ENCODE peak calls at places on chromosomes 5 and 9, in four cellular contexts. M is lower lobe of right lung, F is tibial nerve, W is Peyer's patch. E is an unnamed sample.

GRCh38 chr9:112558476-112558875 is 71.8 kb downstream of the KIAA1958 start:
- DNase-seq in W (no peak), M (no peak), F (no peak), E (no peak)

GRCh38 chr5:107915413-107915812 is 244.7 kb upstream of the EFNA5 start:
- DNase-seq in W (no peak), M (no peak), F (no peak), E (no peak)

GRCh38 chr9:86751207-86751606 is 196.1 kb downstream of the GAS1 start:
- DNase-seq in M (no peak), W (no peak), F (no peak), E (no peak)

GRCh38 chr5:146539973-146540372 is 24.0 kb upstream of the GPR151 start:
- DNase-seq in M (no peak), W (no peak), F (no peak), E (no peak)

GRCh38 chr5:88049737-88050136 is 218.9 kb downstream of the TMEM161B start:
- DNase-seq in W (no peak), M (no peak), F (no peak), E (no peak)

GRCh38 chr5:90866915-90867715 is 308.5 kb downstream of the ADGRV1 start:
- DNase-seq in M (no peak), F (no peak), W (no peak), E (peak; percentile 22)

GRCh38 chr9:70574222-70574837 is 159.9 kb upstream of the KLF9 start:
- DNase-seq in F (peak; percentile 66), W (no peak), M (no peak), E (peak; percentile 60)

GRCh38 chr5:158463188-158463587 is 604.2 kb upstream of the CLINT1 start:
- DNase-seq in M (no peak), F (no peak), W (no peak), E (peak; percentile 49)

GRCh38 chr5:164597293-164597900 is 1092.0 kb downstream of the MAT2B start:
- DNase-seq in M (no peak), F (no peak), W (no peak), E (no peak)

GRCh38 chr9:127423591-127423933 is 620 bp upstream of the ZNF79 start:
- DNase-seq in M (no peak), F (no peak), W (no peak), E (no peak)

DNA sequence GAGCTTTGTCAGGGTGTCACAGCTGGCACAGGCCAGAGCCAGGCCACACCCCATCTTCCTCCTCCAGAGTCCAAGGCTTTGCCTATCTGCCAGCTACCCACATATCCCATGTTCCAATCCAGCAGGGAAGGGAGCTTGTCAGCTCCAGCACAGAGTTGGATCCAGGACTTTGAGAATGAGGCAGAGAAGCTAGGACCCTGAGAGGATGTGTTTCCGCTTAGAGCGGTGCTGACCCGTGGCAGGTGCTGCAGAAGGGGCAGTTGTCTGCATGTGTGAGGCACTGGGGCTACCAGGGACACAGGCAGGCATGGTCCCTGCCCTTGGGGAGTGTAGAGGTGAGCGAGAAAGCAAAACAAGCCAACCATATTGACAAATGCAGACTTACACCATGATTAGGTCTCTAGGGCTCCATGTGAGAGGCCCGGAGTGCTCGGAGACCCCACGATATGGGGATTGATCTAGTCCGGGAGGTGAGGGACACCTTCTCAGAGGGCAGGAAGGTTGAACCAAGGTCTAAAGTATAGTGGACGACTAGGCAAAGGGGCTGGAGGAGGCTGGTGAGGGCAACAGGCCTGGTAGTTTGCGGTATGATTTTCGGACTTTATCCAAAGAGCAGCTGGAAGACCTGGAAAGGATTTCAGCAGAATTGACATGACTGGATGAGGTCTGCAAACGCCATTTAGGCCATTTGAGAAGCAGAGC is 30.9 kb downstream of the COL27A1 start:
- DNase-seq in M (peak; percentile 39), W (no peak), F (no peak), E (peak; percentile 19)
- H3K36me3 ChIP-seq in M (no peaks in the 10 kb centered on the region), W (no peaks in the 10 kb centered on the region), F (no peaks in the 10 kb centered on the region), E (no peaks in the 10 kb centered on the region)

GRCh38 chr5:73726071-73726470 is 100.1 kb downstream of the ARHGEF28 start:
- DNase-seq in M (no peak), W (no peak), F (no peak), E (no peak)
- H3K4me3 ChIP-seq in M (no peak overlapping the region), W (no peak overlapping the region), F (no peak overlapping the region), E (no peak overlapping the region)

GRCh38 chr5:43386960-43387362 is 25.2 kb downstream of the CCL28 start:
- DNase-seq in W (no peak), F (no peak), M (no peak), E (no peak)
- H3K27me3 ChIP-seq in W (no peaks in the 10 kb centered on the region), F (no peaks in the 10 kb centered on the region), M (no peaks in the 10 kb centered on the region), E (no peaks in the 10 kb centered on the region)

GRCh38 chr9:36213387-36213786 is 22.7 kb downstream of the CLTA start:
- DNase-seq in F (no peak), W (no peak), M (no peak), E (no peak)
- H3K36me3 ChIP-seq in F (no peaks in the 10 kb centered on the region), W (peaks cover 78% of the 10 kb centered on the region), M (peaks cover 89% of the 10 kb centered on the region), E (peaks cover 97% of the 10 kb centered on the region)

GRCh38 chr5:111730659-111731382 is 26.2 kb downstream of the NREP start:
- DNase-seq in F (no peak), W (no peak), M (no peak), E (no peak)
- H3K4me3 ChIP-seq in F (no peak overlapping the region), W (no peak overlapping the region), M (no peak overlapping the region), E (no peak overlapping the region)

GRCh38 chr9:5230554-5230953 is 665 bp upstream of the INSL4 start:
- DNase-seq in F (no peak), W (no peak), M (no peak), E (no peak)
- H3K27me3 ChIP-seq in F (no peaks in the 10 kb centered on the region), W (no peaks in the 10 kb centered on the region), M (no peaks in the 10 kb centered on the region), E (no peaks in the 10 kb centered on the region)

GRCh38 chr9:15469862-15470261 is 40.9 kb downstream of the PSIP1 start:
- DNase-seq in M (no peak), F (no peak), W (no peak), E (no peak)
- H3K36me3 ChIP-seq in M (peaks cover 91% of the 10 kb centered on the region), F (peaks cover 7% of the 10 kb centered on the region), W (peaks cover 49% of the 10 kb centered on the region), E (peaks cover 97% of the 10 kb centered on the region)

DNA sequence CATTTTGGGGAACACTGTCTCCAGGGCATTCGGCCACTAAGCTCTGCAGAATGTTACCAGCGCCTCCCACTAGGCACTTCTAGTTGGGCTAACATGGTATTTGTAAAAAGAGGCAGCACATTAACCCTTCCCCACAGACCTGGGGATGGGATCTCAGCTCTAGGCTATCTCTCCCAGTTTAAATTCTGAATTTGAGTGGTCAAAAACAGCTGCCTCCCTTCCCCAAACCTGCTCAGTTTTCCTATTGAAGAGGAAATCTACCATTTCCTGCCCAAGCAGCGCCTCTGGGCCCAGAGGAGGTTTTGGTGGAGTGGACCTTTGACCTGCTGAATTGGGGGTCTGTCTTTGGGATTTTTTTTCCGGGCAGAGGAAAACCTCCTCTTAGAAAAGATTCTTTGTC is 53.2 kb downstream of the ENC1 start:
- DNase-seq in M (no peak), F (no peak), W (no peak), E (no peak)
- H3K4me3 ChIP-seq in M (no peak overlapping the region), F (no peak overlapping the region), W (no peak overlapping the region), E (no peak overlapping the region)